ENCODE peak calls at places on chromosomes 11 and 22, in four cellular contexts. P is HepG2, W is K562, T is H1. H is an unnamed sample.

GRCh38 chr11:15291885-15292284 is 177.2 kb downstream of the INSC start:
- DNase-seq in T (no peak), P (no peak), W (no peak), H (no peak)

GRCh38 chr11:68455485-68455884 is 5.1 kb upstream of the PPP6R3 start:
- DNase-seq in W (no peak), T (no peak), P (no peak), H (no peak)

GRCh38 chr22:35477911-35478582 is 62.6 kb upstream of the RASD2 start:
- DNase-seq in T (no peak), P (no peak), W (peak), H (no peak)

GRCh38 chr11:61120865-61121831 is 18.9 kb downstream of the CD5 start:
- DNase-seq in T (no peak), W (no peak), P (no peak), H (no peak)

GRCh38 chr11:72833792-72834501 is 19.7 kb downstream of the ATG16L2 start:
- DNase-seq in P (no peak), T (no peak), W (no peak), H (no peak)

GRCh38 chr11:134830312-134830711 is 418.3 kb upstream of the B3GAT1 start:
- DNase-seq in W (no peak), T (no peak), P (no peak), H (no peak)

GRCh38 chr11:17741487-17741886 is 6.9 kb downstream of the KCNC1 start:
- DNase-seq in P (no peak), W (no peak), T (no peak), H (no peak)

GRCh38 chr11:77038825-77039326 is 4.7 kb downstream of the B3GNT6 start:
- DNase-seq in T (no peak), P (no peak), W (no peak), H (no peak)

GRCh38 chr11:78314753-78315152 is 102.9 kb downstream of the GAB2 start:
- DNase-seq in P (no peak), W (no peak), T (no peak), H (no peak)

GRCh38 chr22:44728761-44729261 is 23.6 kb upstream of the ARHGAP8 start:
- DNase-seq in T (no peak), P (no peak), W (no peak), H (no peak)

GRCh38 chr11:27553186-27553585 is 46.6 kb upstream of the LIN7C start:
- DNase-seq in W (no peak), T (no peak), P (no peak), H (no peak)

GRCh38 chr11:98701541-98701940 is 319.2 kb upstream of the CNTN5 start:
- DNase-seq in W (no peak), P (no peak), T (no peak), H (no peak)

GRCh38 chr11:62974848-62975522 is 9.8 kb downstream of the SLC22A6 start:
- DNase-seq in P (peak), W (peak), T (peak), H (peak)

GRCh38 chr22:32932176-32932575 is 126.0 kb downstream of the SYN3 start:
- DNase-seq in T (no peak), W (no peak), P (peak), H (no peak)

GRCh38 chr11:120121914-120122473 is 15.9 kb downstream of the TRIM29 start:
- DNase-seq in P (peak), W (no peak), T (no peak), H (no peak)
- TF ChIP-seq ATF2 in P (no peak), W (no peak), T (no peak), H (no peak)

DNA sequence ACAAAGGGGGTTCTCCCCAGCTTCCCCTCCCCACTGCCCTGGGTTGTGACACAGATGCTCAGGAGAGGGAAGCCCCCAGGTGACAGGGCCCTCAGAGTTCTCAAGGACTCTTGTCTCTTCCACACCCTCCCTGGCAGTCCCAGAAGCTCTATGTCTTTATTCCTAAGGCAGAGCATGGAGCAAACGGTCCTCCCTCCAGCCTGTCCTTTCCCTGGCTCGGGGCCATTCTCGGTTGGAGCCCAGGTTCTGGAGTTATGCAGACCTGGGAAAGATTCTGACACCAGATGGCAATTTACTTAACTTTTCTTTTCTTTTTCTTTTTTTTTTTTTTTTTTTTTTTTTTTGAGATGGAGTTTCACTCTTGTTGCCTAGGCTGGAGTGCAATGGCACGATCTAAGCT is 186.6 kb downstream of the CEP164 start:
- DNase-seq in W (no peak), T (no peak), P (no peak), H (no peak)
- TF ChIP-seq JUN in W (no peak), T (no peak), P (no peak), H (no peak)

GRCh38 chr11:11415786-11416390 is 62.8 kb upstream of the CSNK2A3 start:
- DNase-seq in T (no peak), P (no peak), W (no peak), H (no peak)

GRCh38 chr11:11416502-11416901 is 63.5 kb upstream of the CSNK2A3 start:
- DNase-seq in T (no peak), W (no peak), P (no peak), H (no peak)

GRCh38 chr11:11414996-11415395 is 61.9 kb upstream of the CSNK2A3 start:
- DNase-seq in P (no peak), W (no peak), T (no peak), H (no peak)

GRCh38 chr11:11413776-11414175 is 60.7 kb upstream of the CSNK2A3 start:
- DNase-seq in W (no peak), T (no peak), P (no peak), H (no peak)

DNA sequence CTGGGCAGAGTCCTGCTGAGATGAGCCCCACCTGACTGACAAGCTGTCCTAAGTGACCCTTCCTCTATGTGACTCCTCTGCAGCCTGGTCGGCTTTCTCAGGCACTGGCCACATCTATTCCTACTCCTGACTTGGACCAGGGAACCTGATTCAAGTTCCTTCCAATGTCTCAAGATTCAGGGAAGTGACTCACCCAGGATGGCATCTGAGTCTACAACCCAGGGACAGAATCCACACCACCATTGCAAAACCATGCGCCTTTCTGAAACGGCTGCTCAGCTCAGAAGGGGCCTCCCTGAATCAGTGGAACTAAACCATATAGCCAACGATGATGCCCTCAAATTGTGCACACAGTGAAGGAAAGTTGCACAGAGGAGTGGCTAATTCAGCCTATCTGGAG is 63.9 kb upstream of the CSNK2A3 start:
- DNase-seq in T (no peak), P (no peak), W (no peak), H (no peak)
- TF ChIP-seq USF2 in T (no peak), P (no peak), W (no peak), H (no peak)

GRCh38 chr11:121237686-121238658 is 54.6 kb upstream of the SC5D start:
- DNase-seq in P (no peak), W (no peak), T (no peak), H (no peak)

GRCh38 chr11:121235057-121235456 is 57.5 kb upstream of the SC5D start:
- DNase-seq in W (no peak), T (no peak), P (no peak), H (no peak)

GRCh38 chr11:121240650-121241299 is 51.8 kb upstream of the SC5D start:
- DNase-seq in T (no peak), W (no peak), P (no peak), H (no peak)

GRCh38 chr11:121231576-121232278 is 60.8 kb upstream of the SC5D start:
- DNase-seq in T (no peak), W (no peak), P (peak), H (no peak)

GRCh38 chr11:121236115-121237001 is 56.2 kb upstream of the SC5D start:
- DNase-seq in W (no peak), P (no peak), T (no peak), H (no peak)
- TF ChIP-seq ATF2 in W (no peak), P (no peak), T (no peak), H (no peak)

GRCh38 chr22:50060441-50061140 is 2.5 kb upstream of the TTLL8 start:
- DNase-seq in P (no peak), T (no peak), W (no peak), H (no peak)
- TF ChIP-seq JUN in P (no peak), T (no peak), W (no peak), H (no peak)

H was measured in WTC11.